ENCODE peak calls at places on chromosomes 12 and 14, in six cellular contexts. F, N, B, Y, L and T are unnamed samples.

GRCh38 chr14:34081576-34082136 is 130.8 kb upstream of the EGLN3 start:
- DNase-seq in F (no peak), N (no peak), B (peak), Y (peak), L (peak), T (no peak)

GRCh38 chr12:33605776-33606175 is 166.2 kb upstream of the SYT10 start:
- DNase-seq in F (no peak), N (peak), B (no peak), Y (no peak), L (no peak), T (peak)

GRCh38 chr12:15208140-15208539 is 13.1 kb downstream of the RERG start:
- DNase-seq in F (no peak), N (peak), B (peak), Y (no peak), L (no peak), T (no peak)

GRCh38 chr12:32108829-32109228 is 2.2 kb downstream of the BICD1 start:
- DNase-seq in F (no peak), N (no peak), B (no peak), Y (no peak), L (no peak), T (no peak)

GRCh38 chr12:62263956-62264355 is 3.8 kb downstream of the USP15 start:
- DNase-seq in F (no peak), N (no peak), B (no peak), Y (no peak), L (no peak), T (no peak)

GRCh38 chr12:118307069-118307954 is 65.4 kb downstream of the TAOK3 start:
- DNase-seq in F (peak), N (no peak), B (peak), Y (peak), L (no peak), T (no peak)

GRCh38 chr12:1593232-1594044 is 943 bp downstream of the FBXL14 start:
- DNase-seq in F (peak), N (peak), B (no peak), Y (no peak), L (no peak), T (peak)

GRCh38 chr12:32274665-32275064 is 124.7 kb upstream of the FGD4 start:
- DNase-seq in F (no peak), N (no peak), B (no peak), Y (no peak), L (no peak), T (no peak)

GRCh38 chr12:125841332-125841731 is 776.1 kb downstream of the AACS start:
- DNase-seq in F (no peak), N (no peak), B (no peak), Y (no peak), L (no peak), T (no peak)

GRCh38 chr14:64474041-64474440 is 8.7 kb downstream of the AKAP5 start:
- DNase-seq in F (no peak), N (no peak), B (no peak), Y (no peak), L (no peak), T (no peak)

GRCh38 chr14:64475585-64476273 is 10.4 kb downstream of the AKAP5 start:
- DNase-seq in F (no peak), N (no peak), B (no peak), Y (no peak), L (no peak), T (no peak)

GRCh38 chr14:64476438-64476837 is 11.1 kb downstream of the AKAP5 start:
- DNase-seq in F (no peak), N (no peak), B (no peak), Y (no peak), L (no peak), T (no peak)

GRCh38 chr14:64474698-64475097 is 9.4 kb downstream of the AKAP5 start:
- DNase-seq in F (no peak), N (no peak), B (no peak), Y (no peak), L (no peak), T (no peak)

DNA sequence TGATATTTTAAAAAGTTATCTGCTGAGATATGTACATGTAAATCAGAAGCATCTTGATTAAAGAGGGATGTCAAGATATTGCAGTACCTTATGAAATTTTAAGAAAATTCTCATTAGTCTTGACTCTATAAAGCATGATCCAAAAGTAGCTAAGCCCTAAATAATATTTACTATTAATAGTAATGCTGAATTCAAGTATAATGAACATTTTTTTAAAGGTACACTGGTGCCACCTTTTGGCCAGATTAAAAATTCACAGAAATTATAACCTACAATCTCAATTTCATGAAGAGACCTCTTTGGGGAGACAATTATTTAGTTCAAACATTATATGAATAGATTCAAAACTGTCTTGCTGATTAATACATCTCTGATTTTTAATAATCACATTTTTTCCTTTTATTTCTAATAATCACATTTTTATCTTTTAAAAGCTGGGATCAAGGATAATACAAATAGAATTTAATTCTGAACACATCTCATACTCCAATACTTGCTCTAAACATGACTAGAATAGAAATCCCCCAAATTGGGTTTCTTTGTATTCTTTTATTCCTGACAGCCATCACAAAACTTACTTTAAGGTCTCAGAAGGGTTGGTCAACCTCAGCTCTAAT is 13.4 kb downstream of the AKAP5 start:
- DNase-seq in F (no peak), N (no peak), B (peak), Y (peak), L (no peak), T (no peak)
- TF ChIP-seq CTCF in F (no peak), N (peak), B (no peak), Y (peak), L (peak), T (no peak)

GRCh38 chr14:100709252-100709955 is 17.3 kb upstream of the DLK1 start:
- DNase-seq in F (no peak), N (peak), B (peak), Y (peak), L (no peak), T (peak)
- TF ChIP-seq CTCF in F (no peak), N (no peak), B (peak), Y (peak), L (no peak), T (no peak)

GRCh38 chr12:121819212-121819949 is 15.6 kb downstream of the SETD1B start:
- DNase-seq in F (no peak), N (no peak), B (no peak), Y (no peak), L (no peak), T (no peak)
- TF ChIP-seq CTCF in F (no peak), N (no peak), B (no peak), Y (no peak), L (no peak), T (no peak)

GRCh38 chr12:65878540-65878939 is 54.3 kb downstream of the HMGA2 start:
- DNase-seq in F (no peak), N (peak), B (peak), Y (no peak), L (no peak), T (no peak)
- TF ChIP-seq CTCF in F (no peak), N (peak), B (peak), Y (peak), L (peak), T (no peak)

GRCh38 chr12:67647547-67648305 is 819 bp upstream of the DYRK2 start:
- DNase-seq in F (peak), N (peak), B (peak), Y (peak), L (peak), T (peak)
- TF ChIP-seq CTCF in F (peak), N (peak), B (peak), Y (peak), L (no peak), T (peak)

GRCh38 chr14:40229676-40230075 is 797.4 kb upstream of the FBXO33 start:
- DNase-seq in F (no peak), N (no peak), B (no peak), Y (no peak), L (no peak), T (no peak)

DNA sequence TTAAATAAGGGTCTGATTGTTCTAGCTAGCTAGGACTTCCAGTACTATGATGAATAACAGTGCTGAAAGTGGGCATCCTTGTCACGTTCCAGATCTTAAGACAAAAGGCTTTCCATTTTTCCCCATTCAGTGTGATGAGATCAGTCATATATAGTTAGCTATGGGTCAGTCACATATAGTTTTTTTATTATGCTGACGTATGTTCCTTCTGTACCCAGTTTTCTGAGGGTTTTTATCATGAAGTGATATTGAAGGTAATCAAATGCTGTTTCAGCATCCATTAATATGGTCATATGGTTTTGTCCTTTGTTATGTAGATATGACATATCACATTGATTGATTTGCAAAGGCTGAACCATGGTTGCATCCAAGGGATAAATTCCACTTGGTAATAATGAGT is 800.1 kb upstream of the FBXO33 start:
- DNase-seq in F (no peak), N (no peak), B (no peak), Y (no peak), L (no peak), T (no peak)
- TF ChIP-seq CTCF in F (no peak), N (no peak), B (no peak), Y (no peak), L (no peak), T (no peak)

GRCh38 chr14:21066882-21067502 is 3.1 kb upstream of the ARHGEF40 start:
- DNase-seq in F (no peak), N (peak), B (peak), Y (no peak), L (peak), T (no peak)
- TF ChIP-seq CTCF in F (no peak), N (peak), B (no peak), Y (peak), L (peak), T (no peak)

GRCh38 chr12:53299454-53300180 is at the start of gene MYG1:
- DNase-seq in F (peak), N (peak), B (peak), Y (peak), L (peak), T (peak)
- TF ChIP-seq CTCF in F (no peak), N (peak), B (peak), Y (peak), L (no peak), T (no peak)

GRCh38 chr14:39419272-39419671 is 13.0 kb downstream of the FBXO33 start:
- DNase-seq in F (no peak), N (no peak), B (no peak), Y (no peak), L (no peak), T (no peak)

GRCh38 chr14:39422243-39422642 is 10.0 kb downstream of the FBXO33 start:
- DNase-seq in F (no peak), N (no peak), B (no peak), Y (no peak), L (no peak), T (no peak)

GRCh38 chr14:39416072-39416471 is 16.2 kb downstream of the FBXO33 start:
- DNase-seq in F (no peak), N (no peak), B (no peak), Y (no peak), L (no peak), T (no peak)

GRCh38 chr14:39417014-39417413 is 15.2 kb downstream of the FBXO33 start:
- DNase-seq in F (no peak), N (peak), B (no peak), Y (no peak), L (peak), T (no peak)
- TF ChIP-seq CTCF in F (no peak), N (peak), B (no peak), Y (no peak), L (peak), T (no peak)